ENCODE peak calls at places on chromosomes 7 and 10, in nine cellular contexts. One of them, this sample, is unnamed.

GRCh38 chr7:148011753-148012152 is 578.8 kb upstream of the C7orf33 start:
- DNase-seq in A549: no peak
- DNase-seq in K562: no peak
- DNase-seq in ovary: no peak
- DNase-seq in tibial nerve: no peak
- DNase-seq in GM12878: no peak
- DNase-seq in esophagus muscularis mucosa: no peak
- DNase-seq in sigmoid colon: no peak
- DNase-seq in stomach: no peak
- DNase-seq in this sample: no peak

GRCh38 chr7:36459236-36459960 is 69.7 kb downstream of the ANLN start:
- DNase-seq in stomach: no peak
- DNase-seq in A549: no peak
- DNase-seq in esophagus muscularis mucosa: no peak
- DNase-seq in tibial nerve: no peak
- DNase-seq in ovary: no peak
- DNase-seq in K562: peak; percentile 9
- DNase-seq in sigmoid colon: no peak
- DNase-seq in GM12878: no peak
- DNase-seq in this sample: no peak

GRCh38 chr7:4167385-4167910 is 514.6 kb upstream of the FOXK1 start:
- DNase-seq in GM12878: no peak
- DNase-seq in stomach: no peak
- DNase-seq in A549: no peak
- DNase-seq in sigmoid colon: no peak
- DNase-seq in esophagus muscularis mucosa: no peak
- DNase-seq in tibial nerve: no peak
- DNase-seq in ovary: no peak
- DNase-seq in K562: no peak
- DNase-seq in this sample: no peak

GRCh38 chr10:13272164-13272571 is 27.7 kb downstream of the PHYH start:
- DNase-seq in A549: no peak
- DNase-seq in GM12878: no peak
- DNase-seq in sigmoid colon: peak; percentile 71
- DNase-seq in esophagus muscularis mucosa: no peak
- DNase-seq in tibial nerve: peak; percentile 58
- DNase-seq in stomach: no peak
- DNase-seq in ovary: peak; percentile 76
- DNase-seq in K562: no peak
- DNase-seq in this sample: peak; percentile 12

GRCh38 chr10:127123626-127124025 is 72.8 kb downstream of the INSYN2A start:
- DNase-seq in ovary: no peak
- DNase-seq in esophagus muscularis mucosa: no peak
- DNase-seq in K562: no peak
- DNase-seq in sigmoid colon: no peak
- DNase-seq in A549: no peak
- DNase-seq in stomach: no peak
- DNase-seq in GM12878: no peak
- DNase-seq in tibial nerve: no peak
- DNase-seq in this sample: no peak

GRCh38 chr10:19750972-19751371 is 65.3 kb upstream of the PLXDC2 start:
- DNase-seq in tibial nerve: no peak
- DNase-seq in esophagus muscularis mucosa: no peak
- DNase-seq in A549: no peak
- DNase-seq in GM12878: no peak
- DNase-seq in sigmoid colon: no peak
- DNase-seq in K562: no peak
- DNase-seq in stomach: no peak
- DNase-seq in ovary: no peak
- DNase-seq in this sample: no peak

GRCh38 chr7:16071246-16071857 is 350.0 kb downstream of the CRPPA start:
- DNase-seq in stomach: no peak
- DNase-seq in esophagus muscularis mucosa: no peak
- DNase-seq in tibial nerve: no peak
- DNase-seq in sigmoid colon: no peak
- DNase-seq in ovary: no peak
- DNase-seq in GM12878: no peak
- DNase-seq in A549: peak; percentile 25
- DNase-seq in K562: peak; percentile 70
- DNase-seq in this sample: peak; percentile 10

GRCh38 chr10:125103466-125104377 is 56.6 kb downstream of the CTBP2 start:
- DNase-seq in K562: no peak
- DNase-seq in A549: no peak
- DNase-seq in tibial nerve: no peak
- DNase-seq in sigmoid colon: peak; percentile 36
- DNase-seq in ovary: peak; percentile 18
- DNase-seq in stomach: peak; percentile 21
- DNase-seq in esophagus muscularis mucosa: no peak
- DNase-seq in GM12878: no peak
- DNase-seq in this sample: no peak

GRCh38 chr7:32501522-32501921 is 6.2 kb downstream of the AVL9 start:
- DNase-seq in ovary: no peak
- DNase-seq in tibial nerve: no peak
- DNase-seq in sigmoid colon: no peak
- DNase-seq in K562: no peak
- DNase-seq in esophagus muscularis mucosa: no peak
- DNase-seq in GM12878: no peak
- DNase-seq in stomach: no peak
- DNase-seq in A549: no peak
- DNase-seq in this sample: no peak

GRCh38 chr7:41544241-41544640 is 158.6 kb downstream of the INHBA start:
- DNase-seq in tibial nerve: no peak
- DNase-seq in K562: no peak
- DNase-seq in esophagus muscularis mucosa: no peak
- DNase-seq in stomach: no peak
- DNase-seq in ovary: no peak
- DNase-seq in sigmoid colon: no peak
- DNase-seq in A549: no peak
- DNase-seq in GM12878: no peak
- DNase-seq in this sample: no peak

GRCh38 chr7:155300641-155301452 is 3.2 kb downstream of the INSIG1 start:
- DNase-seq in tibial nerve: no peak
- DNase-seq in ovary: no peak
- DNase-seq in sigmoid colon: no peak
- DNase-seq in esophagus muscularis mucosa: no peak
- DNase-seq in K562: peak; percentile 53
- DNase-seq in GM12878: no peak
- DNase-seq in A549: no peak
- DNase-seq in stomach: no peak
- DNase-seq in this sample: no peak

GRCh38 chr7:114152314-114152938 is 233.6 kb upstream of the PPP1R3A start:
- DNase-seq in ovary: no peak
- DNase-seq in esophagus muscularis mucosa: no peak
- DNase-seq in tibial nerve: no peak
- DNase-seq in GM12878: no peak
- DNase-seq in sigmoid colon: no peak
- DNase-seq in stomach: no peak
- DNase-seq in A549: no peak
- DNase-seq in K562: no peak
- DNase-seq in this sample: no peak

GRCh38 chr10:114173680-114174461 is at the start of gene CCDC186:
- DNase-seq in sigmoid colon: peak; percentile 96
- DNase-seq in stomach: peak; percentile 99
- DNase-seq in GM12878: peak; percentile 79
- DNase-seq in A549: peak; percentile 95
- DNase-seq in tibial nerve: peak; percentile 84
- DNase-seq in ovary: peak; percentile 91
- DNase-seq in K562: peak; percentile 92
- DNase-seq in esophagus muscularis mucosa: peak; percentile 99
- DNase-seq in this sample: peak; percentile 99

GRCh38 chr10:126876456-126876855 is 28.8 kb upstream of the DOCK1 start:
- DNase-seq in A549: no peak
- DNase-seq in sigmoid colon: no peak
- DNase-seq in tibial nerve: no peak
- DNase-seq in K562: no peak
- DNase-seq in esophagus muscularis mucosa: no peak
- DNase-seq in ovary: no peak
- DNase-seq in GM12878: no peak
- DNase-seq in stomach: no peak
- DNase-seq in this sample: no peak

GRCh38 chr10:44883581-44884331 is 27.4 kb upstream of the TMEM72 start:
- DNase-seq in ovary: no peak
- DNase-seq in sigmoid colon: no peak
- DNase-seq in tibial nerve: no peak
- DNase-seq in K562: peak; percentile 12
- DNase-seq in GM12878: no peak
- DNase-seq in stomach: no peak
- DNase-seq in esophagus muscularis mucosa: no peak
- DNase-seq in A549: no peak
- DNase-seq in this sample: no peak

GRCh38 chr10:119655566-119656001 is 4.4 kb downstream of the BAG3 start:
- DNase-seq in K562: peak; percentile 65
- DNase-seq in GM12878: no peak
- DNase-seq in stomach: peak; percentile 33
- DNase-seq in ovary: no peak
- DNase-seq in sigmoid colon: peak; percentile 95
- DNase-seq in A549: no peak
- DNase-seq in esophagus muscularis mucosa: no peak
- DNase-seq in tibial nerve: no peak
- DNase-seq in this sample: peak; percentile 52

GRCh38 chr10:119656760-119657159 is 5.6 kb downstream of the BAG3 start:
- DNase-seq in tibial nerve: no peak
- DNase-seq in sigmoid colon: no peak
- DNase-seq in stomach: no peak
- DNase-seq in K562: peak; percentile 74
- DNase-seq in A549: no peak
- DNase-seq in GM12878: no peak
- DNase-seq in ovary: no peak
- DNase-seq in esophagus muscularis mucosa: no peak
- DNase-seq in this sample: no peak

GRCh38 chr10:119652361-119652760 is 1.2 kb downstream of the BAG3 start:
- DNase-seq in esophagus muscularis mucosa: no peak
- DNase-seq in sigmoid colon: no peak
- DNase-seq in stomach: no peak
- DNase-seq in K562: peak; percentile 65
- DNase-seq in tibial nerve: no peak
- DNase-seq in A549: peak; percentile 71
- DNase-seq in ovary: no peak
- DNase-seq in GM12878: no peak
- DNase-seq in this sample: no peak

GRCh38 chr10:119653209-119653608 is 2.0 kb downstream of the BAG3 start:
- DNase-seq in GM12878: no peak
- DNase-seq in esophagus muscularis mucosa: no peak
- DNase-seq in K562: no peak
- DNase-seq in A549: no peak
- DNase-seq in sigmoid colon: no peak
- DNase-seq in ovary: no peak
- DNase-seq in stomach: no peak
- DNase-seq in tibial nerve: no peak
- DNase-seq in this sample: no peak

DNA sequence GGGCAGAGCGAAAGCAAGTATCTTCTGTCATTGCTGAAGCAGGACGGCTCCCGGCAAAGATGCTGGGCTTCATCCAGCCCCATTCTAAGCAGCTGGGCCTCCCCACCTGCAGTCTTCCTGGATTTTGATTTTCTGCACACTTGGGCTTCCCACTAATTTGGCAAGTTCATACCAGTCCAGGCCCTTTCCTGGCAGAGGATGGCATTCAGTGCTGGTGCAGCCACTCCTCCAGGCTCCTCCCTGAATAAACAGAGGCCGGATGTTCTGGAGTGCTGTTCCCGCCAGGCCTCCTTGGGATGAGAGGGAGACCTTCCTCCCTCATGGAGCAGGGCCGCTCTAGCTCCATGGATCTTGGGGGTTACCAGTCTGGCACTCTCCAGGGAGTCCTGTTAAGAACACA is 3.4 kb downstream of the BAG3 start:
- DNase-seq in esophagus muscularis mucosa: no peak
- DNase-seq in ovary: no peak
- DNase-seq in sigmoid colon: peak; percentile 83
- DNase-seq in tibial nerve: no peak
- DNase-seq in stomach: peak; percentile 75
- DNase-seq in A549: peak; percentile 66
- DNase-seq in GM12878: no peak
- DNase-seq in K562: no peak
- DNase-seq in this sample: peak; percentile 62
- TF ChIP-seq POLR2A in esophagus muscularis mucosa: no peak
- TF ChIP-seq POLR2A in ovary: no peak
- TF ChIP-seq POLR2A in sigmoid colon: no peak
- TF ChIP-seq POLR2A in tibial nerve: no peak
- TF ChIP-seq POLR2A in stomach: no peak
- TF ChIP-seq POLR2A in A549: no peak
- TF ChIP-seq POLR2A in GM12878: no peak
- TF ChIP-seq POLR2A in K562: no peak
- TF ChIP-seq POLR2A in this sample: no peak

GRCh38 chr7:74475987-74476350 is 22.3 kb downstream of the GTF2IRD1 start:
- DNase-seq in ovary: no peak
- DNase-seq in tibial nerve: no peak
- DNase-seq in GM12878: no peak
- DNase-seq in stomach: no peak
- DNase-seq in A549: no peak
- DNase-seq in esophagus muscularis mucosa: no peak
- DNase-seq in sigmoid colon: no peak
- DNase-seq in K562: no peak
- DNase-seq in this sample: no peak
- H3K4me1 ChIP-seq in ovary: peaks cover 23% of the 10 kb centered on the region
- H3K4me1 ChIP-seq in tibial nerve: peaks cover 48% of the 10 kb centered on the region
- H3K4me1 ChIP-seq in GM12878: no peaks in the 10 kb centered on the region
- H3K4me1 ChIP-seq in stomach: peaks cover 54% of the 10 kb centered on the region
- H3K4me1 ChIP-seq in A549: peaks cover 79% of the 10 kb centered on the region
- H3K4me1 ChIP-seq in esophagus muscularis mucosa: peaks cover 71% of the 10 kb centered on the region
- H3K4me1 ChIP-seq in sigmoid colon: peaks cover 54% of the 10 kb centered on the region
- H3K4me1 ChIP-seq in K562: peaks cover 30% of the 10 kb centered on the region
- H3K4me1 ChIP-seq in this sample: peaks cover 56% of the 10 kb centered on the region

GRCh38 chr7:35257251-35258124 is 3.6 kb upstream of the TBX20 start:
- DNase-seq in esophagus muscularis mucosa: no peak
- DNase-seq in sigmoid colon: no peak
- DNase-seq in ovary: no peak
- DNase-seq in K562: no peak
- DNase-seq in GM12878: no peak
- DNase-seq in stomach: no peak
- DNase-seq in tibial nerve: no peak
- DNase-seq in A549: no peak
- DNase-seq in this sample: no peak
- TF ChIP-seq EP300 in esophagus muscularis mucosa: no peak
- TF ChIP-seq EP300 in sigmoid colon: no peak
- TF ChIP-seq EP300 in ovary: no peak
- TF ChIP-seq EP300 in K562: no peak
- TF ChIP-seq EP300 in GM12878: no peak
- TF ChIP-seq EP300 in stomach: no peak
- TF ChIP-seq EP300 in tibial nerve: no peak
- TF ChIP-seq EP300 in A549: no peak
- TF ChIP-seq EP300 in this sample: no peak

DNA sequence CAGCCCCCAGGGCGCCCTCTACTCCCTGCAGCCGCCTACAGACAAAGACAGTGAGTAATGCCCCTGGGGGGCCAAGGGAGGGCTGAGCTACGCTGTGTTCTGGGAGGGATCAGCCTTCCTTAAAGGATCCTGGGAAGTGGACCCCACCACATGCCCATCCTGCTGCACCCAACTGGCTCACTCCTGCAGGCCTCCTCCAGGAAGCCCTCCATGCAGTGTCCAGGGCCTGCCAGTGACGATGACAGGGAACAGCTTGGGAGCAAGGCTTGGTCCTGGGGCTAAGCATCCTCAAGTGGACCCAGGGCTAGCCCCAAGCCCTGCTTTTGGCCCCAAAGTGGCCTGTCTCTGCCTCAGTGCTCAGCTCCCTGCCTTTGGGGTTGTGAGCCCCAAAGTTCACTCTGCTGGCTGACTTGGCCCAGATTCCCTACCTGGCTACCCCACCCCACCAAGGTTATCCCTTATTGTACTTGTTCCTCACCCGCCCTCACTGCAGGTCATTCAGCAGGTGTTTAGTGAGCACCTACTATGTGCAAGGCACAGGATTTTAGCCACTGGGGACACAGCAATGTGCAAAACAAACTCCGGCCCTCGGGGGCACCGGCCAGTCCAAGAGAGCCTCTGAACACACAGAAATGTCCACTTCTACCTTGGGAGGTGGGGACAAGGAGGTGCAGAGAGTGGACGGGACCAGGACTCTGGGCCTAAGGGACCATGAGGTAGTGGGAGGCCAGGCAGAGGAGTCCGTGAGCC is 83.5 kb downstream of the MYL10 start:
- DNase-seq in sigmoid colon: no peak
- DNase-seq in ovary: no peak
- DNase-seq in K562: no peak
- DNase-seq in GM12878: no peak
- DNase-seq in stomach: no peak
- DNase-seq in tibial nerve: no peak
- DNase-seq in esophagus muscularis mucosa: no peak
- DNase-seq in A549: no peak
- DNase-seq in this sample: no peak
- TF ChIP-seq POLR2A in sigmoid colon: no peak
- TF ChIP-seq POLR2A in ovary: no peak
- TF ChIP-seq POLR2A in K562: no peak
- TF ChIP-seq POLR2A in GM12878: no peak
- TF ChIP-seq POLR2A in stomach: no peak
- TF ChIP-seq POLR2A in tibial nerve: no peak
- TF ChIP-seq POLR2A in esophagus muscularis mucosa: no peak
- TF ChIP-seq POLR2A in A549: no peak
- TF ChIP-seq POLR2A in this sample: no peak

This sample was measured in transverse colon.